ENCODE peak calls at places on chromosomes 6 and 20, in four cellular contexts. L is GM23248, V is astrocyte, Y is mammary epithelial cell. H is an unnamed sample.

GRCh38 chr6:134111062-134111677 is 58.7 kb upstream of the SLC2A12 start:
- DNase-seq in V (peak; percentile 32), Y (peak; percentile 52), L (peak; percentile 79), H (peak; percentile 54)

GRCh38 chr6:36758516-36759176 is 61.0 kb downstream of the RAB44 start:
- DNase-seq in Y (no peak), V (no peak), L (no peak), H (no peak)

GRCh38 chr6:150886155-150886554 is 20.7 kb downstream of the MTHFD1L start:
- DNase-seq in V (no peak), Y (no peak), L (no peak), H (no peak)

GRCh38 chr6:145903356-145904102 is 60.6 kb downstream of the SHPRH start:
- DNase-seq in Y (no peak), L (peak; percentile 20), V (peak; percentile 10), H (no peak)

GRCh38 chr20:52494244-52494643 is 302.7 kb upstream of the ZFP64 start:
- DNase-seq in V (peak; percentile 99), Y (peak; percentile 1), L (peak; percentile 99), H (peak; percentile 32)

GRCh38 chr6:106918128-106918527 is 56.4 kb downstream of the CD24 start:
- DNase-seq in V (no peak), Y (no peak), L (no peak), H (no peak)

GRCh38 chr6:87714093-87714809 is 12.2 kb upstream of the AKIRIN2 start:
- DNase-seq in L (peak; percentile 84), Y (peak; percentile 97), V (peak; percentile 88), H (no peak)

GRCh38 chr20:45408646-45409213 is 641 bp downstream of the DBNDD2 start:
- DNase-seq in L (no peak), V (no peak), Y (no peak), H (no peak)

GRCh38 chr6:130366011-130366963 is at the start of gene TMEM200A:
- DNase-seq in Y (peak; percentile 58), V (peak; percentile 51), L (peak; percentile 83), H (no peak)

GRCh38 chr6:152124432-152125074 is 317.1 kb downstream of the ESR1 start:
- DNase-seq in L (peak; percentile 75), Y (peak; percentile 49), V (peak; percentile 50), H (no peak)

GRCh38 chr6:49743427-49743826 is 761 bp downstream of the CRISP3 start:
- DNase-seq in V (no peak), L (no peak), Y (no peak), H (no peak)

GRCh38 chr20:51095755-51096509 is 73.0 kb upstream of the KCNG1 start:
- DNase-seq in Y (no peak), V (peak; percentile 6), L (no peak), H (no peak)

GRCh38 chr6:150891886-150892485 is 26.5 kb downstream of the MTHFD1L start:
- DNase-seq in Y (peak; percentile 57), L (peak; percentile 82), V (peak; percentile 60), H (peak; percentile 48)

GRCh38 chr6:1552296-1552761 is 57.4 kb upstream of the FOXC1 start:
- DNase-seq in L (peak; percentile 63), V (peak; percentile 11), Y (peak; percentile 21), H (no peak)

GRCh38 chr20:4443016-4443415 is 278.7 kb upstream of the PRND start:
- DNase-seq in Y (peak; percentile 56), V (no peak), L (no peak), H (no peak)

GRCh38 chr6:41894366-41895299 is 542 bp downstream of the USP49 start:
- DNase-seq in Y (peak; percentile 17), L (peak; percentile 54), V (peak; percentile 11), H (no peak)

GRCh38 chr6:47520282-47520681 is 42.7 kb downstream of the CD2AP start:
- DNase-seq in V (no peak), Y (no peak), L (no peak), H (no peak)

GRCh38 chr6:141667580-141668309 is 465.0 kb upstream of the GJE1 start:
- DNase-seq in Y (peak; percentile 63), V (peak; percentile 20), L (peak; percentile 56), H (no peak)

GRCh38 chr6:78844899-78845298 is 22.5 kb upstream of the IRAK1BP1 start:
- DNase-seq in Y (no peak), L (no peak), V (no peak), H (no peak)

GRCh38 chr20:16423311-16424212 is 149.7 kb downstream of the KIF16B start:
- DNase-seq in L (no peak), V (no peak), Y (no peak), H (no peak)

GRCh38 chr6:115796829-115797228 is 263.9 kb downstream of the FRK start:
- DNase-seq in V (no peak), Y (no peak), L (no peak), H (no peak)

GRCh38 chr6:167795874-167796667 is 30.6 kb upstream of the AFDN start:
- DNase-seq in V (no peak), L (peak; percentile 40), Y (no peak), H (no peak)

GRCh38 chr6:79874531-79875132 is 72.7 kb downstream of the ELOVL4 start:
- DNase-seq in Y (peak; percentile 37), V (no peak), L (peak; percentile 67), H (no peak)

GRCh38 chr6:45215759-45216158 is 112.4 kb upstream of the RUNX2 start:
- DNase-seq in L (no peak), V (no peak), Y (no peak), H (no peak)

GRCh38 chr20:63488331-63489251 is 10.3 kb downstream of the EEF1A2 start:
- DNase-seq in V (no peak), Y (no peak), L (no peak), H (no peak)
- TF ChIP-seq EZH2 in V (peak; percentile 65), Y (no peak), L (no peak), H (peak; percentile 35)

GRCh38 chr20:63214514-63214913 is 1.4 kb downstream of the YTHDF1 start:
- DNase-seq in Y (no peak), V (no peak), L (no peak), H (no peak)

GRCh38 chr20:63216849-63217471 is 1.0 kb upstream of the YTHDF1 start:
- DNase-seq in L (no peak), Y (no peak), V (no peak), H (no peak)

GRCh38 chr20:63215101-63216040 is 560 bp downstream of the YTHDF1 start:
- DNase-seq in L (peak; percentile 80), Y (peak; percentile 45), V (peak; percentile 37), H (no peak)

GRCh38 chr20:63217706-63218105 is 1.8 kb upstream of the YTHDF1 start:
- DNase-seq in V (no peak), Y (no peak), L (no peak), H (no peak)

GRCh38 chr20:63216041-63216848 is at the start of gene YTHDF1:
- DNase-seq in V (peak; percentile 80), L (peak; percentile 98), Y (peak; percentile 94), H (peak; percentile 56)
- TF ChIP-seq EZH2 in V (no peak), L (no peak), Y (no peak), H (no peak)

GRCh38 chr6:75207211-75207984 is 1.5 kb upstream of the COL12A1 start:
- DNase-seq in Y (no peak), V (peak; percentile 47), L (peak; percentile 73), H (no peak)
- TF ChIP-seq EZH2 in Y (no peak), V (no peak), L (no peak), H (no peak)

GRCh38 chr20:62638680-62639406 is 3.5 kb upstream of the SLCO4A1 start:
- DNase-seq in L (no peak), Y (no peak), V (no peak), H (no peak)

GRCh38 chr20:62639765-62640164 is 2.5 kb upstream of the SLCO4A1 start:
- DNase-seq in Y (no peak), V (no peak), L (no peak), H (no peak)

GRCh38 chr20:62637521-62638054 is 4.7 kb upstream of the SLCO4A1 start:
- DNase-seq in V (no peak), Y (no peak), L (no peak), H (no peak)

GRCh38 chr20:62637110-62637509 is 5.2 kb upstream of the SLCO4A1 start:
- DNase-seq in L (peak; percentile 24), V (no peak), Y (no peak), H (no peak)

DNA sequence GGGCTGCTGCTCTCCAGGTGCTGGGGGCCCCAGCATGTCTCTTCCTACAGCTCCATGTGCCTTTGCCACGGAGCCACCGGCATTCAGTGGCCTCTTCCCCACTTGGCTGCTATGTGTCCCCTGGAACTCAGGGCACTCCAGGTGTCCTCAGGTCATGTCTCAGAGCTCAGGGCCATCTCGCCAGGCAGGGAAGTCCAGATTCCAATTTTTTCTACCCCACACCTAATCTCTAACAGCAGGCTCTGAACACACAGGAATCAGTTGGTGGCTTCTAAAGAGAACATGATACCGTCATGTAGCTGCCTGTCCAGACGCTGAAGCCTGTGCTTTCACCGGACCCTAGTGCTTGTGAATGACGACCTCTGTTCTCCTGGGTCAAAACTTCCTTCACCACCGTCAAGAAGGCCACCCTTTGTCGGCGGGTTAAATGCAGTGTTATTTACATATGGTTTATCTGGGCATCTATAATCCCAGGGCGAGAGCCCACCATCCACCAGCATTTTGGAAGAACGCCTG is 4.2 kb upstream of the SLCO4A1 start:
- DNase-seq in V (no peak), Y (no peak), L (no peak), H (no peak)
- TF ChIP-seq EZH2 in V (no peak), Y (no peak), L (no peak), H (no peak)

GRCh38 chr20:845226-845868 is 11.8 kb downstream of the FAM110A start:
- DNase-seq in L (no peak), V (no peak), Y (no peak), H (no peak)
- TF ChIP-seq EZH2 in L (no peak), V (no peak), Y (no peak), H (no peak)

GRCh38 chr20:37417146-37417856 is 71.4 kb downstream of the SRC start:
- DNase-seq in Y (no peak), V (no peak), L (peak; percentile 33), H (no peak)
- TF ChIP-seq EZH2 in Y (no peak), V (no peak), L (no peak), H (no peak)

DNA sequence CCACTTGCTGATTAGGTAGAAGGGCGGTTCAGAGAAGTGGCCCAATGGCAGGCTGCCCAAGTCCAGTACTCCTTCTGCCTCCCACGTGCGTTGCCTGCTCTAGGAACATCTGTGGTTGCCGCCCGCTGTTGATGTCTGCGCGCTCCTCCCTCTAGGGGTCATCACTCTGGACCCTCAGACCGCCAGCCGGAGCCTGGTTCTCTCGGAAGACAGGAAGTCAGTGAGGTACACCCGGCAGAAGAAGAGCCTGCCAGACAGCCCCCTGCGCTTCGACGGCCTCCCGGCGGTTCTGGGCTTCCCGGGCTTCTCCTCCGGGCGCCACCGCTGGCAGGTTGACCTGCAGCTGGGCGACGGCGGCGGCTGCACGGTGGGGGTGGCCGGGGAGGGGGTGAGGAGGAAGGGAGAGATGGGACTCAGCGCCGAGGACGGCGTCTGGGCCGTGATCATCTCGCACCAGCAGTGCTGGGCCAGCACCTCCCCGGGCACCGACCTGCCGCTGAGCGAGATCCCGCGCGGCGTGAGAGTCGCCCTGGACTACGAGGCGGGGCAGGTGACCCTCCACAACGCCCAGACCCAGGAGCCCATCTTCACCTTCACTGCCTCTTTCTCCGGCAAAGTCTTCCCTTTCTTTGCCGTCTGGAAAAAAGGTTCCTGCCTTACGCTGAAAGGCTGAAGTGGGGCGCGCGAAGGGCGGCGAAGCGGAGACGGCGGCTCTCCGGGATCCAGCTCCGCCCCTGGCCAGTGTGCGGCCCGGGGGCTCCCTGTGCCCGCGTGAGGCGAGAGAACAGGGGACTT is 8.5 kb downstream of the TRIM15 start:
- DNase-seq in V (no peak), L (peak; percentile 43), Y (no peak), H (no peak)
- TF ChIP-seq EZH2 in V (peak; percentile 89), L (peak; percentile 73), Y (peak; percentile 44), H (peak; percentile 67)

H was measured in keratinocyte.